ENCODE peak calls at places on chromosomes 6 and 20, in six cellular contexts. V, C, R, K, J and X are unnamed samples.

GRCh38 chr6:71588490-71588889 is 297.9 kb upstream of the RIMS1 start:
- DNase-seq in R (peak), V (no peak), K (peak), J (no peak), C (peak), X (no peak)

GRCh38 chr6:106300944-106301343 is 24.6 kb downstream of the ATG5 start:
- DNase-seq in K (no peak), R (no peak), J (peak), V (no peak), C (no peak), X (no peak)

GRCh38 chr6:9225441-9225871 is 790.1 kb upstream of the SLC35B3 start:
- DNase-seq in K (no peak), V (no peak), R (no peak), C (no peak), J (no peak), X (no peak)

GRCh38 chr6:98985391-98985790 is 37.6 kb upstream of the FBXL4 start:
- DNase-seq in V (no peak), C (no peak), K (no peak), R (no peak), J (no peak), X (no peak)

GRCh38 chr6:97361286-97361685 is 78.3 kb upstream of the MMS22L start:
- DNase-seq in J (peak), C (no peak), K (no peak), R (no peak), V (no peak), X (no peak)

GRCh38 chr6:2412731-2413130 is 167.3 kb upstream of the GMDS start:
- DNase-seq in R (no peak), K (no peak), V (no peak), C (no peak), J (peak), X (no peak)

GRCh38 chr6:123085403-123085802 is 89.4 kb downstream of the CLVS2 start:
- DNase-seq in J (no peak), R (no peak), K (no peak), C (no peak), V (no peak), X (no peak)

GRCh38 chr6:65524232-65524631 is 182.8 kb downstream of the EYS start:
- DNase-seq in J (no peak), C (no peak), K (no peak), R (no peak), V (no peak), X (no peak)

GRCh38 chr6:4554645-4555044 is 221.6 kb upstream of the CDYL start:
- DNase-seq in C (no peak), V (no peak), K (no peak), J (no peak), R (no peak), X (no peak)

GRCh38 chr6:156956286-156956685 is 179.1 kb downstream of the ARID1B start:
- DNase-seq in C (no peak), J (no peak), K (no peak), R (no peak), V (no peak), X (no peak)

GRCh38 chr20:8227293-8227692 is 95.2 kb downstream of the PLCB1 start:
- DNase-seq in K (no peak), R (no peak), C (no peak), V (no peak), J (no peak), X (no peak)

GRCh38 chr20:1273366-1273765 is 7.3 kb downstream of the SNPH start:
- DNase-seq in R (no peak), V (no peak), C (no peak), J (no peak), K (no peak), X (no peak)

GRCh38 chr20:4985658-4986057 is 15.7 kb downstream of the SLC23A2 start:
- DNase-seq in J (no peak), C (no peak), V (no peak), K (no peak), R (no peak), X (no peak)

GRCh38 chr6:67184405-67184804 is 1450.7 kb upstream of the ADGRB3 start:
- DNase-seq in K (no peak), C (no peak), V (no peak), R (no peak), J (no peak), X (no peak)

GRCh38 chr6:84018453-84019061 is 15.0 kb upstream of the MRAP2 start:
- DNase-seq in J (no peak), R (no peak), K (peak), V (no peak), C (no peak), X (no peak)

GRCh38 chr20:2768632-2769015 is 31.8 kb downstream of the CPXM1 start:
- DNase-seq in C (no peak), V (no peak), J (peak), K (no peak), R (no peak), X (no peak)

GRCh38 chr20:49475979-49476378 is 6.5 kb downstream of the KCNB1 start:
- DNase-seq in K (no peak), R (no peak), C (no peak), J (no peak), V (no peak), X (no peak)

GRCh38 chr6:134669531-134669930 is 280.4 kb downstream of the ALDH8A1 start:
- DNase-seq in C (no peak), V (no peak), J (no peak), K (no peak), R (no peak), X (no peak)

GRCh38 chr6:168714547-168715260 is 273.7 kb downstream of the SMOC2 start:
- DNase-seq in R (no peak), V (no peak), K (no peak), J (no peak), C (no peak), X (no peak)
- TF ChIP-seq CTCF in R (no peak), V (no peak), K (no peak), J (no peak), C (no peak), X (no peak)

GRCh38 chr20:50788045-50788867 is 6.6 kb upstream of the BCAS4 start:
- DNase-seq in V (no peak), R (no peak), J (no peak), C (no peak), K (no peak), X (no peak)
- TF ChIP-seq CTCF in V (no peak), R (peak), J (no peak), C (peak), K (peak), X (no peak)

GRCh38 chr20:41572010-41572572 is 46.1 kb downstream of the CHD6 start:
- DNase-seq in K (no peak), V (no peak), R (no peak), J (no peak), C (no peak), X (no peak)
- TF ChIP-seq CTCF in K (no peak), V (no peak), R (no peak), J (no peak), C (no peak), X (no peak)

GRCh38 chr6:33288141-33288941 is 698 bp downstream of the WDR46 start:
- DNase-seq in C (no peak), V (no peak), K (no peak), R (no peak), J (no peak), X (no peak)

GRCh38 chr6:33289784-33290315 is 449 bp downstream of the PFDN6 start:
- DNase-seq in C (no peak), K (no peak), V (no peak), J (no peak), R (no peak), X (no peak)

GRCh38 chr6:33290459-33290858 is 1.1 kb downstream of the PFDN6 start:
- DNase-seq in K (no peak), C (no peak), V (no peak), R (no peak), J (no peak), X (no peak)

GRCh38 chr6:33286946-33287914 is 1.8 kb downstream of the WDR46 start:
- DNase-seq in R (no peak), J (no peak), C (no peak), V (no peak), K (no peak), X (no peak)

DNA sequence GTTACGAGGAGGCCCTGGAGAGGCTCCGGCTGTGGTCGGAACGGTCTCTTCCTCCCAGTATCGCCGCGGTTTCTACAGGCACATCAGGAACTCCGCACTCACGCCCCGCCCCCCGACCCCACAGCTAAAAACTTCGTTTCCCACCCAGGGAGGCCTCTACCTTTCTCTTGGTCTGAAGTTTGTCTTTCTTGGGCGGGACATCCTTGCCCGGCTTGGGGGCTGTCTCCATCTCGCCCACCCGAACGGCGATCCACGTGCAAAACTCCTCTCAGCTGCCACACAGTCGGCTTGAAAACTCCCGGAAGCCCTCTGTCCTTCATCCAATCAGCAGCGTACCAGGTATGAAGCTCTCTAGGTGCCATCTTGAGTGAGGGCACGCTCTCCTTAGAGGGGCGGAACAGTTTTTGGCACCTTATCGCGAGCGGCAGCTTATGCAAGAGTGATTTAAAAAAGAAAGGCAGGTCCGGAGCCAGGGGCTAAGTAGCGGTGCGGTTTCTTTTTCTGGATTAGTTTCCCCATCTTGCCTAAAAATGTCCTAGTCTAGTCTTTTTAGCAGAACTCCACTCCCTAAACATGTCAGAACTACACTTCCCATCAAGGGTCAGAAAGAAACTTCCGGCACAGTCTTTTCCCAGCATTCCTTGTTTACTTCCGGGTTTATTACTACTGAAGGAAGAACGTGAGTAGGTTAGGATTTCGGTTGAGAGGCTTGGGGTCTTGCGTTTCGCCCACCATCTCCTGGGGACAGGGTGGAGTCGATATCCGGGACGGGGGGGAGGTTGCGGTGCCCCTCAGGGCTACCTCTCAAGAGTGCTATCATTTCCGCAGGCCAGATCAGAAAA is at the start of the genes PFDN6 and WDR46:
- DNase-seq in J (peak), C (peak), V (peak), K (peak), R (peak), X (peak)
- TF ChIP-seq CTCF in J (no peak), C (no peak), V (no peak), K (no peak), R (no peak), X (no peak)

GRCh38 chr6:119343167-119343566 is 6.4 kb downstream of the MAN1A1 start:
- DNase-seq in C (no peak), J (no peak), K (no peak), R (no peak), V (no peak), X (no peak)

GRCh38 chr6:119342430-119342829 is 7.1 kb downstream of the MAN1A1 start:
- DNase-seq in C (no peak), J (no peak), V (no peak), R (no peak), K (no peak), X (no peak)

GRCh38 chr6:119343573-119344146 is 5.9 kb downstream of the MAN1A1 start:
- DNase-seq in V (no peak), K (no peak), J (no peak), C (no peak), R (no peak), X (no peak)

GRCh38 chr6:119345114-119345513 is 4.4 kb downstream of the MAN1A1 start:
- DNase-seq in C (no peak), R (no peak), V (no peak), J (no peak), K (no peak), X (no peak)

DNA sequence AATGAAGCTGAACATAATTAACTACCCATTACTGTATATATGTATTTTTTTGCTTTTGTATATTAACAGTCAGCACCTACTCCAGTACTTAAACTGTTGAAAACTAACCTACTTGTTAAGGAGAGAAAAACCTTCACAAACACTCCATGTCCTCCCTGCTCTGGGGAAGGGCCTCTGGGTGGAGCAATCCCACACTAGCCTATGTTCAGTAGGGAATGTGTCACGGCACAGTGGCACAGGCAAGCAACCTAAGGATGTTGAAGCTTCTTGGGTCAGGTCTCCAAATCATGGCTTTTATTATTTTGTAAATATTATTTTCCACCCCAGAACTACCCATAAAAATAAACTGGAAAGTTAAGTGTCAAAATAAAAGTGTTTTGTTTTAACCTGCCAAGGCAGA is 5.3 kb downstream of the MAN1A1 start:
- DNase-seq in V (no peak), K (no peak), R (no peak), C (no peak), J (no peak), X (no peak)
- TF ChIP-seq CTCF in V (no peak), K (no peak), R (no peak), C (peak), J (no peak), X (no peak)